ENCODE peak calls at places on chromosomes 4 and X, in five cellular contexts. B is HT1080, S is MCF 10A, C is epithelial cell of esophagus, F is heart left ventricle. J is an unnamed sample.

GRCh38 chr4:78512357-78512920 is 39.1 kb upstream of the ANXA3 start:
- DNase-seq in S (no peak), C (no peak), B (no peak), F (no peak), J (no peak)

GRCh38 chrX:140431521-140431920 is 73.3 kb downstream of the SOX3 start:
- DNase-seq in F (no peak), B (peak), S (peak), C (peak), J (no peak)

GRCh38 chrX:129690435-129690834 is 35.7 kb upstream of the APLN start:
- DNase-seq in C (no peak), S (no peak), B (no peak), F (peak), J (no peak)

GRCh38 chr4:165440415-165440882 is 61.6 kb downstream of the CPE start:
- DNase-seq in C (peak), S (peak), F (no peak), B (peak), J (peak)

GRCh38 chr4:80362578-80363181 is 27.1 kb downstream of the CFAP299 start:
- DNase-seq in S (peak), F (no peak), C (peak), B (peak), J (peak)

GRCh38 chr4:182143822-182144620 is 99.2 kb upstream of the TENM3 start:
- DNase-seq in F (no peak), S (peak), C (peak), B (peak), J (peak)

GRCh38 chrX:132750312-132751042 is 208.0 kb downstream of the HS6ST2 start:
- DNase-seq in F (no peak), C (no peak), S (no peak), B (peak), J (peak)

GRCh38 chr4:30757357-30757756 is 37.2 kb downstream of the PCDH7 start:
- DNase-seq in S (peak), B (peak), C (peak), F (no peak), J (peak)

GRCh38 chr4:7372673-7373072 is 62.1 kb downstream of the PSAPL1 start:
- DNase-seq in B (no peak), F (no peak), S (no peak), C (no peak), J (no peak)

GRCh38 chrX:32408389-32408788 is 803.0 kb downstream of the DMD start:
- DNase-seq in C (peak), B (no peak), F (no peak), S (peak), J (no peak)

GRCh38 chr4:7045961-7046921 is 3.1 kb downstream of the TADA2B start:
- DNase-seq in F (peak), C (peak), S (no peak), B (no peak), J (peak)

GRCh38 chr4:153365003-153365402 is 20.5 kb downstream of the MND1 start:
- DNase-seq in S (no peak), B (no peak), F (no peak), C (no peak), J (no peak)

GRCh38 chr4:6345096-6345830 is 75.6 kb downstream of the WFS1 start:
- DNase-seq in F (no peak), C (no peak), B (no peak), S (no peak), J (no peak)

GRCh38 chr4:43853565-43854345 is 594.9 kb downstream of the KCTD8 start:
- DNase-seq in S (no peak), C (no peak), B (no peak), F (no peak), J (no peak)

GRCh38 chr4:169205146-169205806 is 65.5 kb downstream of the SH3RF1 start:
- DNase-seq in B (no peak), C (no peak), F (no peak), S (no peak), J (no peak)

GRCh38 chrX:81286608-81287007 is 84.7 kb downstream of the SH3BGRL start:
- DNase-seq in S (no peak), C (no peak), F (no peak), B (no peak), J (no peak)

GRCh38 chr4:20418865-20419451 is 167.3 kb downstream of the SLIT2 start:
- DNase-seq in B (peak), S (peak), F (no peak), C (peak), J (peak)

GRCh38 chrX:153412746-153413720 is 1.8 kb downstream of the ZFP92 start:
- DNase-seq in B (no peak), S (no peak), F (no peak), C (no peak), J (peak)

GRCh38 chr4:175651701-175652100 is 160.4 kb downstream of the GPM6A start:
- DNase-seq in C (no peak), S (no peak), F (no peak), B (no peak), J (no peak)

GRCh38 chr4:7323872-7324650 is 110.7 kb downstream of the PSAPL1 start:
- DNase-seq in S (no peak), B (peak), F (peak), C (no peak), J (peak)

GRCh38 chr4:68591204-68591603 is 15.1 kb upstream of the UGT2B17 start:
- DNase-seq in F (no peak), C (peak), S (no peak), B (peak), J (peak)

GRCh38 chrX:110944793-110945466 is 149.3 kb upstream of the CHRDL1 start:
- DNase-seq in C (peak), B (no peak), S (peak), F (no peak), J (no peak)

GRCh38 chrX:151176351-151176750 is at the start of gene GPR50:
- DNase-seq in B (no peak), F (no peak), C (no peak), S (no peak), J (no peak)

GRCh38 chr4:140653718-140654515 is 85.2 kb upstream of the UCP1 start:
- DNase-seq in B (no peak), F (no peak), C (no peak), S (no peak), J (no peak)

GRCh38 chr4:64250488-64250887 is 158.8 kb downstream of the TECRL start:
- DNase-seq in F (no peak), C (no peak), S (no peak), B (no peak), J (no peak)

GRCh38 chrX:30821116-30821515 is 67.9 kb downstream of the TAB3 start:
- DNase-seq in B (peak), C (peak), S (no peak), F (no peak), J (no peak)

GRCh38 chr4:31613946-31614623 is 893.9 kb downstream of the PCDH7 start:
- DNase-seq in C (peak), B (peak), S (no peak), F (no peak), J (peak)

GRCh38 chr4:78002260-78002659 is 54.9 kb upstream of the FRAS1 start:
- DNase-seq in B (no peak), F (no peak), S (no peak), C (no peak), J (peak)

GRCh38 chr4:83010522-83011318 is at the start of gene LIN54:
- DNase-seq in C (peak), F (peak), B (peak), S (peak), J (no peak)

GRCh38 chrX:95629737-95630136 is 1054.9 kb upstream of the DIAPH2 start:
- DNase-seq in F (no peak), B (no peak), C (no peak), S (peak), J (no peak)

GRCh38 chr4:173252024-173252935 is 81.9 kb downstream of the HMGB2 start:
- DNase-seq in C (peak), B (peak), S (peak), F (peak), J (peak)

GRCh38 chr4:3489451-3489962 is 26.4 kb downstream of the DOK7 start:
- DNase-seq in B (peak), F (no peak), C (no peak), S (no peak), J (no peak)

GRCh38 chr4:124903995-124904722 is 191.6 kb upstream of the ANKRD50 start:
- DNase-seq in F (peak), C (peak), S (peak), B (peak), J (peak)

GRCh38 chrX:14697453-14697852 is 168.1 kb downstream of the GLRA2 start:
- DNase-seq in B (peak), C (peak), F (no peak), S (peak), J (no peak)

GRCh38 chr4:42460043-42460442 is 62.8 kb downstream of the SHISA3 start:
- DNase-seq in S (no peak), F (no peak), C (no peak), B (no peak), J (no peak)

GRCh38 chr4:78561677-78562076 is 10.1 kb downstream of the ANXA3 start:
- DNase-seq in B (no peak), S (no peak), C (no peak), F (no peak), J (peak)

GRCh38 chr4:123673971-123674370 is 277.4 kb downstream of the SPRY1 start:
- DNase-seq in F (no peak), C (no peak), B (peak), S (no peak), J (peak)

GRCh38 chr4:182967403-182967802 is 50.2 kb upstream of the DCTD start:
- DNase-seq in B (no peak), F (no peak), S (no peak), C (no peak), J (no peak)